ENCODE peak calls at places on chromosomes 4 and X, in eight cellular contexts. One of them, this sample, is unnamed. For H3K9me3, the result is how much of the 10 kb centered on the place peaks cover.

GRCh38 chr4:26931961-26932360 is 71.3 kb downstream of the STIM2 start:
- DNase-seq in endothelial cell of umbilical vein: no peak
- DNase-seq in transverse colon: no peak
- DNase-seq in vagina: no peak
- DNase-seq in upper lobe of left lung: no peak
- DNase-seq in stomach: no peak
- DNase-seq in prostate gland: no peak
- DNase-seq in K562: no peak
- DNase-seq in this sample: no peak

GRCh38 chr4:166458756-166459155 is 585.7 kb downstream of the TLL1 start:
- DNase-seq in K562: no peak
- DNase-seq in vagina: no peak
- DNase-seq in endothelial cell of umbilical vein: no peak
- DNase-seq in upper lobe of left lung: no peak
- DNase-seq in transverse colon: no peak
- DNase-seq in prostate gland: no peak
- DNase-seq in stomach: no peak
- DNase-seq in this sample: no peak

GRCh38 chrX:19899234-19899788 is 11.9 kb upstream of the SH3KBP1 start:
- DNase-seq in K562: no peak
- DNase-seq in endothelial cell of umbilical vein: no peak
- DNase-seq in stomach: no peak
- DNase-seq in transverse colon: no peak
- DNase-seq in vagina: no peak
- DNase-seq in upper lobe of left lung: no peak
- DNase-seq in prostate gland: no peak
- DNase-seq in this sample: no peak

GRCh38 chr4:40280586-40280985 is 54.5 kb upstream of the CHRNA9 start:
- DNase-seq in K562: no peak
- DNase-seq in upper lobe of left lung: no peak
- DNase-seq in stomach: no peak
- DNase-seq in prostate gland: no peak
- DNase-seq in endothelial cell of umbilical vein: no peak
- DNase-seq in vagina: no peak
- DNase-seq in transverse colon: no peak
- DNase-seq in this sample: no peak

GRCh38 chr4:125325733-125326132 is 11.0 kb downstream of the FAT4 start:
- DNase-seq in vagina: no peak
- DNase-seq in endothelial cell of umbilical vein: no peak
- DNase-seq in upper lobe of left lung: no peak
- DNase-seq in prostate gland: no peak
- DNase-seq in transverse colon: no peak
- DNase-seq in K562: no peak
- DNase-seq in stomach: no peak
- DNase-seq in this sample: no peak

GRCh38 chr4:37095925-37096324 is 148.6 kb upstream of the NWD2 start:
- DNase-seq in prostate gland: no peak
- DNase-seq in endothelial cell of umbilical vein: no peak
- DNase-seq in vagina: no peak
- DNase-seq in upper lobe of left lung: no peak
- DNase-seq in transverse colon: no peak
- DNase-seq in stomach: no peak
- DNase-seq in K562: no peak
- DNase-seq in this sample: no peak

GRCh38 chr4:102454278-102454677 is 46.9 kb upstream of the NFKB1 start:
- DNase-seq in endothelial cell of umbilical vein: no peak
- DNase-seq in stomach: no peak
- DNase-seq in transverse colon: no peak
- DNase-seq in prostate gland: no peak
- DNase-seq in upper lobe of left lung: no peak
- DNase-seq in K562: no peak
- DNase-seq in vagina: no peak
- DNase-seq in this sample: no peak

GRCh38 chrX:54358424-54359211 is 772 bp upstream of the WNK3 start:
- DNase-seq in transverse colon: peak
- DNase-seq in K562: no peak
- DNase-seq in endothelial cell of umbilical vein: peak
- DNase-seq in vagina: no peak
- DNase-seq in upper lobe of left lung: peak
- DNase-seq in prostate gland: peak
- DNase-seq in stomach: no peak
- DNase-seq in this sample: no peak

GRCh38 chr4:90990298-90990697 is 863.1 kb downstream of the CCSER1 start:
- DNase-seq in vagina: no peak
- DNase-seq in upper lobe of left lung: no peak
- DNase-seq in prostate gland: no peak
- DNase-seq in endothelial cell of umbilical vein: no peak
- DNase-seq in transverse colon: no peak
- DNase-seq in stomach: no peak
- DNase-seq in K562: no peak
- DNase-seq in this sample: no peak

GRCh38 chr4:151824647-151825046 is 63.8 kb upstream of the GATB start:
- DNase-seq in vagina: no peak
- DNase-seq in stomach: no peak
- DNase-seq in endothelial cell of umbilical vein: no peak
- DNase-seq in transverse colon: no peak
- DNase-seq in prostate gland: no peak
- DNase-seq in upper lobe of left lung: no peak
- DNase-seq in K562: no peak
- DNase-seq in this sample: no peak

GRCh38 chr4:15116509-15117079 is 114.3 kb downstream of the CPEB2 start:
- DNase-seq in transverse colon: no peak
- DNase-seq in K562: no peak
- DNase-seq in prostate gland: no peak
- DNase-seq in stomach: no peak
- DNase-seq in vagina: no peak
- DNase-seq in upper lobe of left lung: no peak
- DNase-seq in endothelial cell of umbilical vein: no peak
- DNase-seq in this sample: no peak

GRCh38 chr4:181550381-181550780 is 692.8 kb upstream of the TENM3 start:
- DNase-seq in vagina: no peak
- DNase-seq in endothelial cell of umbilical vein: no peak
- DNase-seq in stomach: no peak
- DNase-seq in upper lobe of left lung: no peak
- DNase-seq in K562: no peak
- DNase-seq in prostate gland: no peak
- DNase-seq in transverse colon: no peak
- DNase-seq in this sample: no peak

GRCh38 chr4:158322119-158322518 is 111.8 kb downstream of the TMEM144 start:
- DNase-seq in vagina: no peak
- DNase-seq in K562: peak
- DNase-seq in upper lobe of left lung: no peak
- DNase-seq in prostate gland: no peak
- DNase-seq in stomach: no peak
- DNase-seq in transverse colon: no peak
- DNase-seq in endothelial cell of umbilical vein: no peak
- DNase-seq in this sample: no peak

GRCh38 chrX:30039768-30040167 is 175.6 kb upstream of the MAGEB2 start:
- DNase-seq in vagina: no peak
- DNase-seq in prostate gland: no peak
- DNase-seq in K562: no peak
- DNase-seq in stomach: no peak
- DNase-seq in upper lobe of left lung: no peak
- DNase-seq in endothelial cell of umbilical vein: no peak
- DNase-seq in transverse colon: no peak
- DNase-seq in this sample: no peak

GRCh38 chr4:63017300-63017699 is 1392.0 kb downstream of the TECRL start:
- DNase-seq in upper lobe of left lung: no peak
- DNase-seq in prostate gland: no peak
- DNase-seq in endothelial cell of umbilical vein: no peak
- DNase-seq in stomach: no peak
- DNase-seq in vagina: no peak
- DNase-seq in transverse colon: no peak
- DNase-seq in K562: no peak
- DNase-seq in this sample: no peak

GRCh38 chrX:151458824-151459223 is 61.8 kb downstream of the VMA21 start:
- DNase-seq in vagina: no peak
- DNase-seq in transverse colon: no peak
- DNase-seq in upper lobe of left lung: no peak
- DNase-seq in K562: no peak
- DNase-seq in stomach: no peak
- DNase-seq in endothelial cell of umbilical vein: no peak
- DNase-seq in prostate gland: no peak
- DNase-seq in this sample: no peak

GRCh38 chr4:154691229-154691628 is 52.6 kb upstream of the LRAT start:
- DNase-seq in endothelial cell of umbilical vein: no peak
- DNase-seq in prostate gland: no peak
- DNase-seq in transverse colon: no peak
- DNase-seq in K562: no peak
- DNase-seq in vagina: no peak
- DNase-seq in upper lobe of left lung: no peak
- DNase-seq in stomach: no peak
- DNase-seq in this sample: no peak

GRCh38 chr4:66095065-66095464 is 424.8 kb upstream of the EPHA5 start:
- DNase-seq in transverse colon: no peak
- DNase-seq in stomach: no peak
- DNase-seq in K562: no peak
- DNase-seq in upper lobe of left lung: no peak
- DNase-seq in vagina: no peak
- DNase-seq in prostate gland: no peak
- DNase-seq in endothelial cell of umbilical vein: no peak
- DNase-seq in this sample: no peak

GRCh38 chr4:11495818-11496217 is 67.1 kb upstream of the HS3ST1 start:
- DNase-seq in upper lobe of left lung: no peak
- DNase-seq in prostate gland: no peak
- DNase-seq in stomach: no peak
- DNase-seq in K562: no peak
- DNase-seq in endothelial cell of umbilical vein: no peak
- DNase-seq in transverse colon: no peak
- DNase-seq in vagina: no peak
- DNase-seq in this sample: no peak

GRCh38 chrX:16223385-16223784 is 56.1 kb downstream of the MAGEB17 start:
- DNase-seq in stomach: no peak
- DNase-seq in transverse colon: no peak
- DNase-seq in upper lobe of left lung: no peak
- DNase-seq in K562: no peak
- DNase-seq in prostate gland: no peak
- DNase-seq in vagina: no peak
- DNase-seq in endothelial cell of umbilical vein: no peak
- DNase-seq in this sample: no peak

GRCh38 chrX:57528670-57529255 is 63.0 kb upstream of the ZXDB start:
- DNase-seq in prostate gland: peak
- DNase-seq in endothelial cell of umbilical vein: peak
- DNase-seq in K562: peak
- DNase-seq in transverse colon: no peak
- DNase-seq in vagina: no peak
- DNase-seq in stomach: no peak
- DNase-seq in upper lobe of left lung: no peak
- DNase-seq in this sample: peak

GRCh38 chr4:92265798-92266197 is 38.0 kb upstream of the GRID2 start:
- DNase-seq in K562: no peak
- DNase-seq in prostate gland: no peak
- DNase-seq in endothelial cell of umbilical vein: no peak
- DNase-seq in vagina: no peak
- DNase-seq in upper lobe of left lung: no peak
- DNase-seq in stomach: no peak
- DNase-seq in transverse colon: no peak
- DNase-seq in this sample: no peak

GRCh38 chr4:92265066-92265465 is 38.7 kb upstream of the GRID2 start:
- DNase-seq in endothelial cell of umbilical vein: peak
- DNase-seq in transverse colon: no peak
- DNase-seq in prostate gland: no peak
- DNase-seq in K562: no peak
- DNase-seq in stomach: no peak
- DNase-seq in vagina: no peak
- DNase-seq in upper lobe of left lung: no peak
- DNase-seq in this sample: no peak

GRCh38 chr4:92263575-92263974 is 40.2 kb upstream of the GRID2 start:
- DNase-seq in upper lobe of left lung: no peak
- DNase-seq in endothelial cell of umbilical vein: no peak
- DNase-seq in vagina: no peak
- DNase-seq in prostate gland: no peak
- DNase-seq in stomach: no peak
- DNase-seq in transverse colon: no peak
- DNase-seq in K562: no peak
- DNase-seq in this sample: no peak

GRCh38 chr4:92263010-92263409 is 40.8 kb upstream of the GRID2 start:
- DNase-seq in vagina: no peak
- DNase-seq in K562: no peak
- DNase-seq in transverse colon: no peak
- DNase-seq in upper lobe of left lung: no peak
- DNase-seq in prostate gland: no peak
- DNase-seq in stomach: no peak
- DNase-seq in endothelial cell of umbilical vein: no peak
- DNase-seq in this sample: no peak

GRCh38 chr4:92264163-92264562 is 39.6 kb upstream of the GRID2 start:
- DNase-seq in vagina: no peak
- DNase-seq in transverse colon: no peak
- DNase-seq in prostate gland: no peak
- DNase-seq in upper lobe of left lung: no peak
- DNase-seq in K562: no peak
- DNase-seq in stomach: no peak
- DNase-seq in endothelial cell of umbilical vein: no peak
- DNase-seq in this sample: no peak
- TF ChIP-seq POLR2AphosphoS5 in vagina: no peak
- TF ChIP-seq POLR2AphosphoS5 in transverse colon: no peak
- TF ChIP-seq POLR2AphosphoS5 in prostate gland: no peak
- TF ChIP-seq POLR2AphosphoS5 in upper lobe of left lung: no peak
- TF ChIP-seq POLR2AphosphoS5 in K562: no peak
- TF ChIP-seq POLR2AphosphoS5 in stomach: no peak
- TF ChIP-seq POLR2AphosphoS5 in endothelial cell of umbilical vein: no peak
- TF ChIP-seq POLR2AphosphoS5 in this sample: no peak

DNA sequence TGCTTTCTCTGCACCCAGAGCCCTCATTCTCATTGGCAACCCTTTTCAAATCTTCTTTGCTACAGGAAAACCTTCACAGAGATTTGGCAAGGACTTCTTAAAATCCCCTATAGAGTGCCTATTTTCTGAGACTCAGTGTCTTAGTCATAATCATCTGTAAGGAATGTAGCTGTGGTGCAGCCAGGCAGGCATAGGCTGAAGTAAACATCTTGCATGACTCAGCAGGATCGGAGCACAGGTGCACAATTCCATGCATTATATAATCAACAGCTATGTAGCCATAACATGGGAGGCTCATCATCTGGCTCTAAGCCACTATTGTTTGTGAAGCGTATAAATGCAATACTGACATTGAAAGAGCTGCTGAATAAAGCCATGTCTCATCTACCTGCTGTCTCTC is 368.8 kb downstream of the MAGEE1 start:
- DNase-seq in transverse colon: no peak
- DNase-seq in upper lobe of left lung: no peak
- DNase-seq in K562: no peak
- DNase-seq in prostate gland: no peak
- DNase-seq in stomach: no peak
- DNase-seq in vagina: no peak
- DNase-seq in endothelial cell of umbilical vein: no peak
- DNase-seq in this sample: no peak
- H3K9me3 ChIP-seq in transverse colon: under half
- H3K9me3 ChIP-seq in upper lobe of left lung: under half
- H3K9me3 ChIP-seq in K562: under half
- H3K9me3 ChIP-seq in prostate gland: under half
- H3K9me3 ChIP-seq in stomach: under half
- H3K9me3 ChIP-seq in vagina: under half
- H3K9me3 ChIP-seq in endothelial cell of umbilical vein: under half
- H3K9me3 ChIP-seq in this sample: under half

GRCh38 chr4:958314-958665 is 15.1 kb downstream of the DGKQ start:
- DNase-seq in transverse colon: no peak
- DNase-seq in upper lobe of left lung: no peak
- DNase-seq in endothelial cell of umbilical vein: no peak
- DNase-seq in K562: no peak
- DNase-seq in stomach: no peak
- DNase-seq in prostate gland: no peak
- DNase-seq in vagina: no peak
- DNase-seq in this sample: no peak
- TF ChIP-seq POLR2AphosphoS5 in transverse colon: no peak
- TF ChIP-seq POLR2AphosphoS5 in upper lobe of left lung: no peak
- TF ChIP-seq POLR2AphosphoS5 in endothelial cell of umbilical vein: no peak
- TF ChIP-seq POLR2AphosphoS5 in K562: no peak
- TF ChIP-seq POLR2AphosphoS5 in stomach: no peak
- TF ChIP-seq POLR2AphosphoS5 in prostate gland: no peak
- TF ChIP-seq POLR2AphosphoS5 in vagina: no peak
- TF ChIP-seq POLR2AphosphoS5 in this sample: no peak

GRCh38 chr4:3444351-3445110 is 2.8 kb downstream of the HGFAC start:
- DNase-seq in transverse colon: no peak
- DNase-seq in prostate gland: no peak
- DNase-seq in vagina: no peak
- DNase-seq in endothelial cell of umbilical vein: no peak
- DNase-seq in K562: no peak
- DNase-seq in upper lobe of left lung: no peak
- DNase-seq in stomach: no peak
- DNase-seq in this sample: no peak
- H3K9me3 ChIP-seq in transverse colon: under half
- H3K9me3 ChIP-seq in prostate gland: under half
- H3K9me3 ChIP-seq in vagina: under half
- H3K9me3 ChIP-seq in endothelial cell of umbilical vein: under half
- H3K9me3 ChIP-seq in K562: under half
- H3K9me3 ChIP-seq in upper lobe of left lung: under half
- H3K9me3 ChIP-seq in stomach: under half
- H3K9me3 ChIP-seq in this sample: under half

This sample was measured in Panc1.